ENCODE peak calls at places on chromosomes 16 and 17, in five cellular contexts. C is IMR-90, A is mesenchymal stem cell, E is H9, X is HCT116. K is an unnamed sample.

GRCh38 chr16:76309639-76310335 is 32.6 kb downstream of the CNTNAP4 start:
- DNase-seq in C (no peak), A (no peak), E (no peak), X (no peak), K (no peak)

GRCh38 chr16:67311607-67312449 is 14.7 kb downstream of the KCTD19 start:
- DNase-seq in C (peak; percentile 100), A (peak; percentile 100), E (no peak), X (peak; percentile 70), K (peak; percentile 99)

GRCh38 chr17:40553694-40554534 is 11.4 kb downstream of the CCR7 start:
- DNase-seq in C (peak; percentile 43), A (peak; percentile 59), E (peak; percentile 28), X (no peak), K (peak; percentile 87)

GRCh38 chr17:68819465-68819864 is 135.7 kb downstream of the ABCA8 start:
- DNase-seq in C (no peak), A (no peak), E (no peak), X (no peak), K (no peak)

GRCh38 chr17:57776366-57776765 is 31.3 kb upstream of the CCDC182 start:
- DNase-seq in C (no peak), A (no peak), E (no peak), X (no peak), K (no peak)

GRCh38 chr17:73342057-73342522 is 30.3 kb upstream of the CDC42EP4 start:
- DNase-seq in C (peak; percentile 88), A (peak; percentile 85), E (peak; percentile 96), X (no peak), K (peak; percentile 90)

GRCh38 chr17:75124041-75124818 is 7.3 kb downstream of the NT5C start:
- DNase-seq in C (peak; percentile 18), A (peak; percentile 36), E (no peak), X (peak; percentile 99), K (peak; percentile 18)

GRCh38 chr16:13856811-13857511 is 63.0 kb upstream of the ERCC4 start:
- DNase-seq in C (no peak), A (no peak), E (no peak), X (no peak), K (no peak)

GRCh38 chr16:11100239-11100750 is 155.7 kb downstream of the SOCS1 start:
- DNase-seq in C (peak; percentile 100), A (peak; percentile 98), E (peak; percentile 53), X (peak; percentile 23), K (peak; percentile 94)

GRCh38 chr17:33978889-33979288 is 276.2 kb upstream of the CCL2 start:
- DNase-seq in C (no peak), A (no peak), E (no peak), X (no peak), K (no peak)

GRCh38 chr16:66188786-66189725 is 177.4 kb upstream of the CDH5 start:
- DNase-seq in C (peak; percentile 74), A (no peak), E (no peak), X (no peak), K (no peak)

GRCh38 chr16:80841231-80841630 is 36.8 kb upstream of the CDYL2 start:
- DNase-seq in C (no peak), A (no peak), E (no peak), X (no peak), K (no peak)

GRCh38 chr17:40617678-40618240 is 29.9 kb downstream of the SMARCE1 start:
- DNase-seq in C (no peak), A (no peak), E (peak; percentile 75), X (no peak), K (no peak)

GRCh38 chr17:44400226-44400847 is 10.9 kb upstream of the ITGA2B start:
- DNase-seq in C (peak; percentile 41), A (peak; percentile 39), E (no peak), X (peak; percentile 12), K (peak; percentile 49)

GRCh38 chr17:3695723-3696411 is at the start of gene P2RX5:
- DNase-seq in C (no peak), A (peak; percentile 38), E (peak; percentile 84), X (no peak), K (peak; percentile 54)

GRCh38 chr16:53043986-53044571 is 8.6 kb downstream of the CHD9NB start:
- DNase-seq in C (no peak), A (no peak), E (peak; percentile 91), X (no peak), K (no peak)

GRCh38 chr16:68744744-68745280 is 7.7 kb downstream of the CDH1 start:
- DNase-seq in C (peak; percentile 5), A (no peak), E (peak; percentile 79), X (peak; percentile 88), K (peak; percentile 56)

GRCh38 chr16:65509172-65509571 is 387.3 kb upstream of the CDH11 start:
- DNase-seq in C (no peak), A (no peak), E (no peak), X (no peak), K (peak; percentile 55)

GRCh38 chr17:39863918-39864746 is at the start of gene IKZF3:
- DNase-seq in C (peak; percentile 18), A (peak; percentile 57), E (peak; percentile 93), X (no peak), K (peak; percentile 37)

GRCh38 chr16:32116080-32116479 is 137.0 kb upstream of the TP53TG3D start:
- DNase-seq in C (no peak), A (no peak), E (no peak), X (no peak), K (peak; percentile 7)
- H2AFZ ChIP-seq in C (no peak overlapping the region), A (no peak overlapping the region), E (no peak overlapping the region), X (no peak overlapping the region), K (peak overlapping the region; percentile 65)

DNA sequence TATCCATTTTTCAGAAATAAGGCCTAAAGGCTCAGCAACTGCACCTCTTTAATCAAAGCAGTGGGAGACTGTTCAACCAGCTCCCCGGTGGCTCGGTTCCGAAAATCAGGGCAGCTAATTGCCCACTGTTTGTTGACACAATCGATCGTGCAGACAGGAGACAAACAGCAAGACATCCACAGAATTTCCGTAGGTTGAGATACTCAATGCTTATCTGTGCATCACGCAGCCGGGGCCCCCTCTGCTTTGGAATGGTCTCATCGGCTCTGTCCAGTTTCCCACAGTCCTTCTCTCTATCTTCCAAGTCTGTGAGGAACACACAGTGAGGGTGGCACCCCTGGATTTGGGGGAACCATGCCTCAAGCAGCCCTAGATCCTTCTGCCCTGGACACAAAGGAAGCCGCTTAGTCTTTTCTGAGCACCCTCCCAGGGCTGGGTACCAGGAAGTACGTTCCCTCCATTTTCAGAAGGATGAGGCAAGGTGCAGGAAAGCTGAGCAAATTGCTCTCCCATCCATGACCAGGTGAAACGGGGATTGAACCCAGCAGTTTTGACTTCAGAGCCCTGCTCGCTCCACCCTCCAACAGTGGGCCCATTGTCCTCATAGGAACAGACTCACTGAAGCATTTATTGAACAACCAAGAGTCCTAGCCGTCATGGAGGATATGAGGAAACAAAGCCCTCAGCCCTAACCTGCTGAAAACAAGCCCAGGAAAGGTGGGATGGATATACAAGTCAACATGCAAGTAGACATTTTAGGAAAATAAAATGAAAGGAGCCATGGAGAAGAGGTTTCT is 70.7 kb downstream of the C16orf95 start:
- DNase-seq in C (no peak), A (no peak), E (no peak), X (no peak), K (no peak)
- H2AFZ ChIP-seq in C (no peak overlapping the region), A (no peak overlapping the region), E (no peak overlapping the region), X (no peak overlapping the region), K (no peak overlapping the region)

GRCh38 chr16:51150159-51150893 is 744 bp downstream of the SALL1 start:
- DNase-seq in C (no peak), A (no peak), E (no peak), X (no peak), K (peak; percentile 61)
- H2AFZ ChIP-seq in C (peak overlapping the region; percentile 90), A (peak overlapping the region; percentile 61), E (no peak overlapping the region), X (no peak overlapping the region), K (peak overlapping the region; percentile 89)

DNA sequence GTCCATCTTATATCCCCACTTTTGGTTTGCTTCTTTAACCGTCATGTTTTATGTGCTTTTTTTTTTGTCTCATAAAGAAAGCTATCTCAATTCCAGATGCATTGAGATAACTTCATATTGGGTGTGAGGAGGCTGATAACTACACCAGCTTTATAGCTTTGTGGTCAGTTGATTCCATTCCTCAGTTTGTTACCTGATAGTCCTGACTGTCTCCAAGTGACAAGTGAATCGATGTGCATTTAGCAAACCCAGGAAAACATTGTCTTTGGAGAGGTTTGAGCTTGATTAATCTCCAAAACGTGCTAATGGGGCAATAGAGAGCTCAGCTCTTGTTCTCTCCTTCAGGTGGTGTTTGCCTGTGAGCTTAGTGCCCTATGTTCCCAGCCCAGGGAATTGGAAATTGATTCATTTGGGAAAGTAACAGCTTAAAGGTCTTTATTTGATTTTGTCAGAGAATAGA is 22.7 kb downstream of the HS3ST3B1 start:
- DNase-seq in C (no peak), A (no peak), E (no peak), X (no peak), K (no peak)
- H2AFZ ChIP-seq in C (no peak overlapping the region), A (no peak overlapping the region), E (no peak overlapping the region), X (no peak overlapping the region), K (no peak overlapping the region)

DNA sequence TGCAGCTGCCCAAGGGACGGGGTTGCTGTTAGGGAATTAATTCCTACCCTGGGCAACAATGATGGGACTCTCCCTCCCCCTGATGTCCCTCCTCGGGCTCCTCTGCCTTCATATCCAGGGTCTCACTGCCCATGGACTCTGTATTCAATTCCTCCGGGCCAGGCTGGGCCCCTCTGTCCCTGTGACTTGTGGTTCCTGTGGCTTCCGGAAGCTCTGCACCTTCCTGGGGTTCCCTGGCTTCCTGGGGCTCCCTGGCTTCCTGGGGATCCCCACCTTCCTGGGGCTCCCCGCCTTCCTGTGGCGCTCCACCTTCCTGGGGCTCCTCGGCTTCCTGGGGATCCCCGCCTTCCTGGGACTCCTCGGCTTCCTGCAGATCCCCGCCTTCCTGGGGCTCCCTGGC is 35.2 kb downstream of the SRL start:
- DNase-seq in C (no peak), A (no peak), E (no peak), X (no peak), K (no peak)
- H2AFZ ChIP-seq in C (no peak overlapping the region), A (no peak overlapping the region), E (no peak overlapping the region), X (no peak overlapping the region), K (no peak overlapping the region)

DNA sequence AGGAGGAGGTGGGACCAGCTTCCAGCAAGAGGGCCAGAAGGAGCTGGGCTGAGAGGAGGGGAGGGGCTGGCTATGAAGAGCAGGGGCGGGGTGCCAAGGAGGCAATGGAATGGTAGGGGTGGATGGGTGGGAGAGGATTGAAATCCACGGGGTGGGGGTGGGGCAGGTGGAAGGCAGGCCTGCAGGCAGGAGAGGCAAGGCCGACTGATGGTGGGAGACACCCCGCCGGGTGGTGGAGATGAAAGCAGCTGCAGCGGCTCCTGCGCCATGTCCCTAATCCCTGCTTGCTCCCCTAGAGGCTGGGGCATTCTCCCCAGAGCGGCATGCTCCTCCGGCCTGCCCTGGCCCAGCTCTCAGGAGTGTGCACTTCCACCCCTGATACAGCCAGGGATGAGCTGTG is 27.8 kb upstream of the TAC4 start:
- DNase-seq in C (no peak), A (no peak), E (peak; percentile 72), X (no peak), K (no peak)
- H2AFZ ChIP-seq in C (no peak overlapping the region), A (no peak overlapping the region), E (no peak overlapping the region), X (no peak overlapping the region), K (no peak overlapping the region)